ENCODE peak calls at places on chromosomes 7 and 10, in ten cellular contexts. One of them, this sample, is unnamed.

GRCh38 chr10:89431977-89432376 is 17.6 kb downstream of the IFIT5 start:
- DNase-seq in CD8-positive, alpha-beta memory T cell: no peak
- DNase-seq in NCI-H1092: no peak
- DNase-seq in NCI-H2081 treated with DMSO at 0.1 percent for 48 hours: no peak
- DNase-seq in NCI-H774: no peak
- DNase-seq in CD4-positive, alpha-beta memory T cell: no peak
- DNase-seq in esophagus muscularis mucosa: no peak
- DNase-seq in amniotic stem cell: no peak
- DNase-seq in NCI-H1048: no peak
- DNase-seq in stimulated activated CD4-positive, alpha-beta T cell treated with anti-CD3 and anti-CD28 coated beads, Interleukin-4, amount 100 ng/mL, for 4 hours: no peak
- DNase-seq in this sample: peak

GRCh38 chr7:24777811-24778210 is 20.5 kb upstream of the GSDME start:
- DNase-seq in CD8-positive, alpha-beta memory T cell: no peak
- DNase-seq in NCI-H1092: no peak
- DNase-seq in NCI-H2081 treated with DMSO at 0.1 percent for 48 hours: no peak
- DNase-seq in NCI-H774: no peak
- DNase-seq in CD4-positive, alpha-beta memory T cell: no peak
- DNase-seq in esophagus muscularis mucosa: no peak
- DNase-seq in amniotic stem cell: no peak
- DNase-seq in NCI-H1048: no peak
- DNase-seq in stimulated activated CD4-positive, alpha-beta T cell treated with anti-CD3 and anti-CD28 coated beads, Interleukin-4, amount 100 ng/mL, for 4 hours: no peak
- DNase-seq in this sample: no peak

GRCh38 chr10:31069411-31069810 is 37.7 kb upstream of the ZNF438 start:
- DNase-seq in CD8-positive, alpha-beta memory T cell: no peak
- DNase-seq in NCI-H1092: no peak
- DNase-seq in NCI-H2081 treated with DMSO at 0.1 percent for 48 hours: no peak
- DNase-seq in NCI-H774: no peak
- DNase-seq in CD4-positive, alpha-beta memory T cell: no peak
- DNase-seq in esophagus muscularis mucosa: no peak
- DNase-seq in amniotic stem cell: no peak
- DNase-seq in NCI-H1048: no peak
- DNase-seq in stimulated activated CD4-positive, alpha-beta T cell treated with anti-CD3 and anti-CD28 coated beads, Interleukin-4, amount 100 ng/mL, for 4 hours: no peak
- DNase-seq in this sample: no peak

GRCh38 chr10:47040041-47040491 is 128.8 kb downstream of the PTPN20 start:
- DNase-seq in CD8-positive, alpha-beta memory T cell: no peak
- DNase-seq in NCI-H1092: no peak
- DNase-seq in NCI-H2081 treated with DMSO at 0.1 percent for 48 hours: no peak
- DNase-seq in NCI-H774: no peak
- DNase-seq in CD4-positive, alpha-beta memory T cell: no peak
- DNase-seq in esophagus muscularis mucosa: no peak
- DNase-seq in amniotic stem cell: no peak
- DNase-seq in NCI-H1048: no peak
- DNase-seq in stimulated activated CD4-positive, alpha-beta T cell treated with anti-CD3 and anti-CD28 coated beads, Interleukin-4, amount 100 ng/mL, for 4 hours: no peak
- DNase-seq in this sample: no peak

GRCh38 chr7:4783292-4783652 is 7.8 kb downstream of the AP5Z1 start:
- DNase-seq in CD8-positive, alpha-beta memory T cell: no peak
- DNase-seq in NCI-H1092: no peak
- DNase-seq in NCI-H2081 treated with DMSO at 0.1 percent for 48 hours: no peak
- DNase-seq in NCI-H774: no peak
- DNase-seq in CD4-positive, alpha-beta memory T cell: no peak
- DNase-seq in esophagus muscularis mucosa: no peak
- DNase-seq in amniotic stem cell: no peak
- DNase-seq in NCI-H1048: no peak
- DNase-seq in stimulated activated CD4-positive, alpha-beta T cell treated with anti-CD3 and anti-CD28 coated beads, Interleukin-4, amount 100 ng/mL, for 4 hours: no peak
- DNase-seq in this sample: no peak

GRCh38 chr10:60494774-60495173 is 105.1 kb upstream of the ANK3 start:
- DNase-seq in CD8-positive, alpha-beta memory T cell: no peak
- DNase-seq in NCI-H1092: no peak
- DNase-seq in NCI-H2081 treated with DMSO at 0.1 percent for 48 hours: no peak
- DNase-seq in NCI-H774: no peak
- DNase-seq in CD4-positive, alpha-beta memory T cell: no peak
- DNase-seq in esophagus muscularis mucosa: no peak
- DNase-seq in amniotic stem cell: no peak
- DNase-seq in NCI-H1048: no peak
- DNase-seq in stimulated activated CD4-positive, alpha-beta T cell treated with anti-CD3 and anti-CD28 coated beads, Interleukin-4, amount 100 ng/mL, for 4 hours: no peak
- DNase-seq in this sample: no peak

GRCh38 chr10:81876253-81876731 is 1.3 kb downstream of the NRG3 start:
- DNase-seq in CD8-positive, alpha-beta memory T cell: no peak
- DNase-seq in NCI-H1092: no peak
- DNase-seq in NCI-H2081 treated with DMSO at 0.1 percent for 48 hours: no peak
- DNase-seq in NCI-H774: no peak
- DNase-seq in CD4-positive, alpha-beta memory T cell: no peak
- DNase-seq in esophagus muscularis mucosa: no peak
- DNase-seq in amniotic stem cell: no peak
- DNase-seq in NCI-H1048: peak
- DNase-seq in stimulated activated CD4-positive, alpha-beta T cell treated with anti-CD3 and anti-CD28 coated beads, Interleukin-4, amount 100 ng/mL, for 4 hours: no peak
- DNase-seq in this sample: no peak

GRCh38 chr10:110488124-110488681 is 9.5 kb upstream of the DUSP5 start:
- DNase-seq in CD8-positive, alpha-beta memory T cell: no peak
- DNase-seq in NCI-H1092: no peak
- DNase-seq in NCI-H2081 treated with DMSO at 0.1 percent for 48 hours: no peak
- DNase-seq in NCI-H774: no peak
- DNase-seq in CD4-positive, alpha-beta memory T cell: no peak
- DNase-seq in esophagus muscularis mucosa: no peak
- DNase-seq in amniotic stem cell: no peak
- DNase-seq in NCI-H1048: no peak
- DNase-seq in stimulated activated CD4-positive, alpha-beta T cell treated with anti-CD3 and anti-CD28 coated beads, Interleukin-4, amount 100 ng/mL, for 4 hours: no peak
- DNase-seq in this sample: no peak

GRCh38 chr10:25047088-25047487 is 30.7 kb downstream of the THNSL1 start:
- DNase-seq in CD8-positive, alpha-beta memory T cell: no peak
- DNase-seq in NCI-H1092: no peak
- DNase-seq in NCI-H2081 treated with DMSO at 0.1 percent for 48 hours: no peak
- DNase-seq in NCI-H774: no peak
- DNase-seq in CD4-positive, alpha-beta memory T cell: no peak
- DNase-seq in esophagus muscularis mucosa: no peak
- DNase-seq in amniotic stem cell: no peak
- DNase-seq in NCI-H1048: no peak
- DNase-seq in stimulated activated CD4-positive, alpha-beta T cell treated with anti-CD3 and anti-CD28 coated beads, Interleukin-4, amount 100 ng/mL, for 4 hours: no peak
- DNase-seq in this sample: no peak

GRCh38 chr7:111101856-111102646 is 11.1 kb downstream of the LRRN3 start:
- DNase-seq in CD8-positive, alpha-beta memory T cell: no peak
- DNase-seq in NCI-H1092: no peak
- DNase-seq in NCI-H2081 treated with DMSO at 0.1 percent for 48 hours: no peak
- DNase-seq in NCI-H774: no peak
- DNase-seq in CD4-positive, alpha-beta memory T cell: no peak
- DNase-seq in esophagus muscularis mucosa: no peak
- DNase-seq in amniotic stem cell: no peak
- DNase-seq in NCI-H1048: no peak
- DNase-seq in stimulated activated CD4-positive, alpha-beta T cell treated with anti-CD3 and anti-CD28 coated beads, Interleukin-4, amount 100 ng/mL, for 4 hours: no peak
- DNase-seq in this sample: no peak

GRCh38 chr10:92419740-92420553 is 129.0 kb downstream of the MARCHF5 start:
- DNase-seq in CD8-positive, alpha-beta memory T cell: no peak
- DNase-seq in NCI-H1092: no peak
- DNase-seq in NCI-H2081 treated with DMSO at 0.1 percent for 48 hours: no peak
- DNase-seq in NCI-H774: no peak
- DNase-seq in CD4-positive, alpha-beta memory T cell: no peak
- DNase-seq in esophagus muscularis mucosa: no peak
- DNase-seq in amniotic stem cell: no peak
- DNase-seq in NCI-H1048: no peak
- DNase-seq in stimulated activated CD4-positive, alpha-beta T cell treated with anti-CD3 and anti-CD28 coated beads, Interleukin-4, amount 100 ng/mL, for 4 hours: no peak
- DNase-seq in this sample: no peak

GRCh38 chr7:132469264-132469663 is 107.0 kb downstream of the PLXNA4 start:
- DNase-seq in CD8-positive, alpha-beta memory T cell: no peak
- DNase-seq in NCI-H1092: no peak
- DNase-seq in NCI-H2081 treated with DMSO at 0.1 percent for 48 hours: no peak
- DNase-seq in NCI-H774: no peak
- DNase-seq in CD4-positive, alpha-beta memory T cell: no peak
- DNase-seq in esophagus muscularis mucosa: no peak
- DNase-seq in amniotic stem cell: no peak
- DNase-seq in NCI-H1048: no peak
- DNase-seq in stimulated activated CD4-positive, alpha-beta T cell treated with anti-CD3 and anti-CD28 coated beads, Interleukin-4, amount 100 ng/mL, for 4 hours: no peak
- DNase-seq in this sample: no peak

GRCh38 chr10:95133016-95133752 is 60.9 kb upstream of the ACSM6 start:
- DNase-seq in CD8-positive, alpha-beta memory T cell: peak
- DNase-seq in NCI-H1092: peak
- DNase-seq in NCI-H2081 treated with DMSO at 0.1 percent for 48 hours: no peak
- DNase-seq in NCI-H774: no peak
- DNase-seq in CD4-positive, alpha-beta memory T cell: peak
- DNase-seq in esophagus muscularis mucosa: no peak
- DNase-seq in amniotic stem cell: peak
- DNase-seq in NCI-H1048: peak
- DNase-seq in stimulated activated CD4-positive, alpha-beta T cell treated with anti-CD3 and anti-CD28 coated beads, Interleukin-4, amount 100 ng/mL, for 4 hours: peak
- DNase-seq in this sample: peak

GRCh38 chr7:116128139-116128538 is 82.2 kb upstream of the TES start:
- DNase-seq in CD8-positive, alpha-beta memory T cell: no peak
- DNase-seq in NCI-H1092: no peak
- DNase-seq in NCI-H2081 treated with DMSO at 0.1 percent for 48 hours: no peak
- DNase-seq in NCI-H774: no peak
- DNase-seq in CD4-positive, alpha-beta memory T cell: no peak
- DNase-seq in esophagus muscularis mucosa: no peak
- DNase-seq in amniotic stem cell: no peak
- DNase-seq in NCI-H1048: no peak
- DNase-seq in stimulated activated CD4-positive, alpha-beta T cell treated with anti-CD3 and anti-CD28 coated beads, Interleukin-4, amount 100 ng/mL, for 4 hours: no peak
- DNase-seq in this sample: no peak

GRCh38 chr7:118583651-118584050 is 359.1 kb downstream of the ANKRD7 start:
- DNase-seq in CD8-positive, alpha-beta memory T cell: no peak
- DNase-seq in NCI-H1092: peak
- DNase-seq in NCI-H2081 treated with DMSO at 0.1 percent for 48 hours: no peak
- DNase-seq in NCI-H774: no peak
- DNase-seq in CD4-positive, alpha-beta memory T cell: no peak
- DNase-seq in esophagus muscularis mucosa: no peak
- DNase-seq in amniotic stem cell: no peak
- DNase-seq in NCI-H1048: no peak
- DNase-seq in stimulated activated CD4-positive, alpha-beta T cell treated with anti-CD3 and anti-CD28 coated beads, Interleukin-4, amount 100 ng/mL, for 4 hours: no peak
- DNase-seq in this sample: no peak

GRCh38 chr10:108454793-108455192 is 1290.3 kb upstream of the SORCS1 start:
- DNase-seq in CD8-positive, alpha-beta memory T cell: no peak
- DNase-seq in NCI-H1092: no peak
- DNase-seq in NCI-H2081 treated with DMSO at 0.1 percent for 48 hours: no peak
- DNase-seq in NCI-H774: no peak
- DNase-seq in CD4-positive, alpha-beta memory T cell: no peak
- DNase-seq in esophagus muscularis mucosa: no peak
- DNase-seq in amniotic stem cell: peak
- DNase-seq in NCI-H1048: no peak
- DNase-seq in stimulated activated CD4-positive, alpha-beta T cell treated with anti-CD3 and anti-CD28 coated beads, Interleukin-4, amount 100 ng/mL, for 4 hours: no peak
- DNase-seq in this sample: no peak

GRCh38 chr7:113392421-113392820 is 274.1 kb upstream of the SMIM30 start:
- DNase-seq in CD8-positive, alpha-beta memory T cell: no peak
- DNase-seq in NCI-H1092: peak
- DNase-seq in NCI-H2081 treated with DMSO at 0.1 percent for 48 hours: no peak
- DNase-seq in NCI-H774: no peak
- DNase-seq in CD4-positive, alpha-beta memory T cell: no peak
- DNase-seq in esophagus muscularis mucosa: no peak
- DNase-seq in amniotic stem cell: no peak
- DNase-seq in NCI-H1048: no peak
- DNase-seq in stimulated activated CD4-positive, alpha-beta T cell treated with anti-CD3 and anti-CD28 coated beads, Interleukin-4, amount 100 ng/mL, for 4 hours: no peak
- DNase-seq in this sample: no peak